ENCODE peak calls at places on chromosomes 16 and 17, in four cellular contexts. A is keratinocyte, X is Peyer's patch, J is cardiac muscle cell. L is an unnamed sample.
A peak's percentile ranks its signal among the peaks of the same experiment; 100 is the strongest.

GRCh38 chr16:96935-97381 is 18.9 kb downstream of the MPG start:
- DNase-seq in A (no peak), J (peak; percentile 90), X (peak; percentile 92), L (peak; percentile 84)

GRCh38 chr17:74214642-74215331 is 1.4 kb downstream of the TTYH2 start:
- DNase-seq in J (no peak), A (no peak), X (no peak), L (no peak)

GRCh38 chr17:59618894-59619312 is 792 bp upstream of the CLTC start:
- DNase-seq in J (peak; percentile 92), X (no peak), A (no peak), L (no peak)

GRCh38 chr16:29743827-29744531 is 1.8 kb downstream of the C16orf54 start:
- DNase-seq in X (peak; percentile 31), A (no peak), J (peak; percentile 2), L (peak; percentile 58)

GRCh38 chr17:2266045-2266864 is 37.3 kb downstream of the SMG6 start:
- DNase-seq in A (no peak), X (peak; percentile 91), J (no peak), L (peak; percentile 86)

GRCh38 chr17:29124135-29124930 is 55.9 kb downstream of the MYO18A start:
- DNase-seq in J (peak; percentile 74), X (no peak), A (no peak), L (no peak)

GRCh38 chr16:1791256-1791942 is 2.1 kb downstream of the IGFALS start:
- DNase-seq in A (no peak), X (no peak), J (no peak), L (no peak)

GRCh38 chr17:70517808-70518207 is 348.5 kb downstream of the KCNJ2 start:
- DNase-seq in A (no peak), X (no peak), J (no peak), L (no peak)

GRCh38 chr16:23121024-23121423 is 28.2 kb downstream of the USP31 start:
- DNase-seq in A (no peak), X (no peak), J (no peak), L (no peak)

GRCh38 chr16:4077083-4077714 is 39.0 kb downstream of the ADCY9 start:
- DNase-seq in J (no peak), A (no peak), X (no peak), L (peak; percentile 30)

GRCh38 chr16:50306287-50306686 is 39.9 kb downstream of the ADCY7 start:
- DNase-seq in J (no peak), A (no peak), X (no peak), L (peak; percentile 0)

GRCh38 chr16:7436306-7436705 is 103.7 kb downstream of the RBFOX1 start:
- DNase-seq in X (no peak), A (no peak), J (no peak), L (no peak)

GRCh38 chr17:34781571-34782108 is 179.6 kb downstream of the CCT6B start:
- DNase-seq in X (no peak), J (no peak), A (no peak), L (no peak)

GRCh38 chr17:50134206-50135110 is 4.5 kb upstream of the SAMD14 start:
- DNase-seq in A (no peak), X (no peak), J (no peak), L (no peak)
- H3K4me1 ChIP-seq in A (peaks cover 3% of the 10 kb centered on the region), X (no peaks in the 10 kb centered on the region), J (peaks cover 9% of the 10 kb centered on the region), L (peaks cover 16% of the 10 kb centered on the region)

DNA sequence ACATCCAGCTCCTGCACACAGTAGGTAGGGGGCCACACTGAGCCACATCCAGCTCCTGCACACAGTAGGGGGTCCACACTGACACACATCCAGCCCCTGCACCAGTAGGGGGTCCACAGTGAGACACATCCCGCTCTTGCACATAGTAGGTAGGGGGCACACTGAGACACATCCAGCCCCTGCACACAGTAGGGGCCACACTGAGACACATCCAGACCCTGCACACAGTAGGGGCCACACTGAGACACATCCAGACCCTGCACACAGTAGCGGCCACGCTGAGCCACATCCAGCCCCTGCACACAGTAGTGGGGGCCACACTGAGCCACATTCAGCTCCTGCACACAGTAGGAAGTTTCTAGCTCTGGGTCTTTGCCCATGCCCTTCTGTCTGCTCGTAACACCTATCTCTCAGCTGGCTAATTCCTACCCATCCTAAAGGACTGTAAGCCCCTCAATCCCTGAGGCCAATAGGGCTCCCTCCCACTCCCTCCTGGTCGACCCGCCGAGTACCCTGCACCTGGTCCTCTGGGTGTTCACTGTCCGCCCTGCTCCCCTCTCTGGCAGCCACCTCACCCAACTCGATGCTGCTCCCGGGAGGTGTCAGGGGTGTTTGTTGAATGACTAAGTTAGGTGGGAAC is 9.4 kb upstream of the ATP2A3 start:
- DNase-seq in J (no peak), A (no peak), X (no peak), L (no peak)
- H3K27ac ChIP-seq in J (no peak overlapping the region), A (no peak overlapping the region), X (no peak overlapping the region), L (no peak overlapping the region)

GRCh38 chr17:79795795-79796569 is 895 bp downstream of the CBX8 start:
- DNase-seq in A (no peak), J (no peak), X (no peak), L (no peak)

GRCh38 chr17:79798296-79799173 is 1.7 kb upstream of the CBX8 start:
- DNase-seq in A (no peak), X (no peak), J (no peak), L (no peak)

GRCh38 chr17:79797492-79798295 is 817 bp upstream of the CBX8 start:
- DNase-seq in A (no peak), X (no peak), J (no peak), L (no peak)

GRCh38 chr17:79794659-79795511 is 2.0 kb downstream of the CBX8 start:
- DNase-seq in J (no peak), X (no peak), A (no peak), L (no peak)

DNA sequence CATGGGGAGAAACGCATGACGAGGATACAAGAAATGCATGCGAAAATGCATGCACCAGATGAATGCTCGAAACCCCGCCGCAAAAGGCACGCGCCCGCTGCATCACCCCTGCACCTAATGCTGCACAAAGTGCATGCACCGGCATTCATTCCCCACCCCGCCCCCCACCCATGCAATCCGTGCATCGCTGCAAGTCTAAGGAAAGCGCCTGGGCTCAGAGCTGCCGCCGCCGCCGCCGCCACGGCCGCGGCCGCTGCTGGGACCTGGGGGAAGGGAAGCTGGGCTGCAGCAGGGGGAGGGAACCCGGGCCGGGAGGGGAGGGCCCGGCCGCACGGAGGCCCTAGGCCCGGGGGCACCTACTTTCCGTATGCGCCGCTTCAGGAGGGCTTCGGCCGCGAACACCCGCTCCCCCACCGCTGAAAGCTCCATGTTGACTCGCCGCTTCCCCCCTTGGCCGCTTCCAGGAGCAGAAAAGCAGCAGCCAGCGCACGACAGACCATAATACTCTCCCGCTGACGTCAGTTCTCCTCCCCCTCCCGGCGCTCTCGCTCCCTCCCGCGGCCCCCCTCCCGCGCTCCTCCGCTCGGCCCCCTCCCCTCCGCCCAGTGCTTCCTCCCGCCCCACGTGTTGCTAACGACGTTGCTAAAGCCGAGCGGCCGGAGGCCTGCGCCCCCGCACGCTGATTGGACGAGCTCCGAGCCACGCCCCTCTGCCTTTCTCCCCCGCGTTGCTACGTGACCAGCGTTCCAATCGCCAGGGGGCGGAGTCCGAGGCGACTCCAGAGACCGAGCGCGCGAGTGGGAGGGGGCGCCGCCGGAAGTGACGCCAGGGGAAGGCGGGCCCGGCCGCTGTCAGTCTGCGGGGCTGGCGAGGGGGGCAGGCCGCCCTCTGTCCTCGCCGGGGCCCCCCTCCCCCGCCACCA is at the start of gene CBX8:
- DNase-seq in A (peak; percentile 91), X (peak; percentile 99), J (peak; percentile 100), L (peak; percentile 98)
- H3K4me1 ChIP-seq in A (peaks cover 44% of the 10 kb centered on the region), X (peaks cover 6% of the 10 kb centered on the region), J (peaks cover 26% of the 10 kb centered on the region), L (peaks cover 40% of the 10 kb centered on the region)

DNA sequence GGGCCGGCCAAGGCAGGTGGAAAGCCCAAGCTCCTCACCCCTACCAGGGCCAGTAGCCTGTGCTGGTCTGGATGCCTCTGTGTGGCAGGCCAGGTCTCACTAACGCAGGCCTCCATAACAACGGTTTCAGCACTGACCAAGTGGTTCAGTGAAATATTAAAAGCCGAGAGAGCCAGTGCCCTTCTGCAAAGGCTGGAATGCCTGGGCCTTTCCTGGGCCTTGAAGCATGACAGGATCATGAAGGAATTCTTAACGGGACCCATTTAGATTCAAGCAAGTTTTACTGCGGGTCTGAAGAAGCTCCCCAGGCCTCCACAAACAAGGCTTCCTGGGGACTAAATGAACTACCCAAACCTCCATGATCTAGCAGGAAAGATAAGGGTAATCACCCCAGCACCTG is 16.3 kb downstream of the ADAD2 start:
- DNase-seq in A (no peak), J (no peak), X (no peak), L (no peak)
- H3K27ac ChIP-seq in A (no peak overlapping the region), J (no peak overlapping the region), X (no peak overlapping the region), L (no peak overlapping the region)

GRCh38 chr17:78394209-78394608 is 15.8 kb downstream of the PGS1 start:
- DNase-seq in J (no peak), X (no peak), A (no peak), L (no peak)

GRCh38 chr17:78391051-78391431 is 12.6 kb downstream of the PGS1 start:
- DNase-seq in X (no peak), A (no peak), J (no peak), L (no peak)

GRCh38 chr17:78390241-78391050 is 12.0 kb downstream of the PGS1 start:
- DNase-seq in A (no peak), X (no peak), J (no peak), L (no peak)

GRCh38 chr17:78392295-78392694 is 13.8 kb downstream of the PGS1 start:
- DNase-seq in J (no peak), X (no peak), A (no peak), L (no peak)

GRCh38 chr17:78391843-78392242 is 13.4 kb downstream of the PGS1 start:
- DNase-seq in A (no peak), J (no peak), X (no peak), L (no peak)
- H3K4me1 ChIP-seq in A (peaks cover 36% of the 10 kb centered on the region), J (peaks cover 12% of the 10 kb centered on the region), X (no peaks in the 10 kb centered on the region), L (peaks cover 27% of the 10 kb centered on the region)

GRCh38 chr16:65767125-65767524 is 599.4 kb upstream of the CDH5 start:
- DNase-seq in A (no peak), J (peak; percentile 62), X (no peak), L (no peak)

GRCh38 chr16:65758620-65759019 is 607.9 kb upstream of the CDH5 start:
- DNase-seq in J (no peak), X (no peak), A (no peak), L (no peak)

GRCh38 chr16:65769055-65769465 is 597.4 kb upstream of the CDH5 start:
- DNase-seq in A (peak; percentile 85), X (no peak), J (no peak), L (no peak)

GRCh38 chr16:65760874-65761273 is 605.6 kb upstream of the CDH5 start:
- DNase-seq in X (no peak), J (no peak), A (no peak), L (no peak)

GRCh38 chr16:65763640-65764305 is 602.7 kb upstream of the CDH5 start:
- DNase-seq in A (no peak), J (no peak), X (no peak), L (no peak)
- H3K27ac ChIP-seq in A (no peak overlapping the region), J (no peak overlapping the region), X (no peak overlapping the region), L (no peak overlapping the region)

L was measured in naive thymus-derived CD4-positive, alpha-beta T cell.